ENCODE peak calls at places on chromosomes 12 and 14, in seven cellular contexts. One of them, this sample, is unnamed.

GRCh38 chr14:92247347-92247746 is 75.6 kb upstream of the SLC24A4 start:
- DNase-seq in GM20000: no peak
- DNase-seq in stomach: no peak
- DNase-seq in astrocyte: no peak
- DNase-seq in MCF 10A: no peak
- DNase-seq in ovary: no peak
- DNase-seq in progenitor cell of endocrine pancreas: no peak
- DNase-seq in this sample: no peak

GRCh38 chr14:103349982-103350381 is 15.9 kb downstream of the EIF5 start:
- DNase-seq in progenitor cell of endocrine pancreas: no peak
- DNase-seq in GM20000: no peak
- DNase-seq in stomach: no peak
- DNase-seq in astrocyte: no peak
- DNase-seq in MCF 10A: no peak
- DNase-seq in ovary: no peak
- DNase-seq in this sample: no peak

GRCh38 chr12:78928200-78929074 is 63.9 kb downstream of the SYT1 start:
- DNase-seq in GM20000: no peak
- DNase-seq in progenitor cell of endocrine pancreas: no peak
- DNase-seq in ovary: no peak
- DNase-seq in stomach: no peak
- DNase-seq in astrocyte: peak; percentile 98
- DNase-seq in MCF 10A: peak; percentile 69
- DNase-seq in this sample: no peak

GRCh38 chr14:105487449-105487985 is 831 bp downstream of the CRIP1 start:
- DNase-seq in progenitor cell of endocrine pancreas: no peak
- DNase-seq in stomach: peak; percentile 62
- DNase-seq in MCF 10A: no peak
- DNase-seq in GM20000: no peak
- DNase-seq in ovary: peak; percentile 41
- DNase-seq in astrocyte: no peak
- DNase-seq in this sample: no peak

GRCh38 chr12:1277905-1278304 is 286.9 kb downstream of the ERC1 start:
- DNase-seq in astrocyte: no peak
- DNase-seq in MCF 10A: no peak
- DNase-seq in stomach: no peak
- DNase-seq in progenitor cell of endocrine pancreas: no peak
- DNase-seq in ovary: no peak
- DNase-seq in GM20000: no peak
- DNase-seq in this sample: no peak

GRCh38 chr12:119980247-119980646 is 8.8 kb upstream of the BICDL1 start:
- DNase-seq in GM20000: no peak
- DNase-seq in MCF 10A: no peak
- DNase-seq in ovary: no peak
- DNase-seq in astrocyte: no peak
- DNase-seq in stomach: no peak
- DNase-seq in progenitor cell of endocrine pancreas: no peak
- DNase-seq in this sample: no peak

GRCh38 chr12:106205208-106206069 is 42.4 kb downstream of the CKAP4 start:
- DNase-seq in astrocyte: no peak
- DNase-seq in GM20000: no peak
- DNase-seq in stomach: no peak
- DNase-seq in ovary: no peak
- DNase-seq in MCF 10A: peak; percentile 43
- DNase-seq in progenitor cell of endocrine pancreas: no peak
- DNase-seq in this sample: no peak

GRCh38 chr12:119673634-119674033 is 5.7 kb downstream of the PRKAB1 start:
- DNase-seq in GM20000: no peak
- DNase-seq in progenitor cell of endocrine pancreas: no peak
- DNase-seq in stomach: no peak
- DNase-seq in MCF 10A: no peak
- DNase-seq in astrocyte: no peak
- DNase-seq in ovary: no peak
- DNase-seq in this sample: no peak

GRCh38 chr12:1830981-1831930 is 10.9 kb downstream of the LRTM2 start:
- DNase-seq in GM20000: peak; percentile 70
- DNase-seq in MCF 10A: peak; percentile 45
- DNase-seq in progenitor cell of endocrine pancreas: peak; percentile 97
- DNase-seq in stomach: peak; percentile 93
- DNase-seq in astrocyte: peak; percentile 37
- DNase-seq in ovary: peak; percentile 56
- DNase-seq in this sample: no peak

GRCh38 chr14:105062048-105062433 is 3.2 kb downstream of the GPR132 start:
- DNase-seq in astrocyte: no peak
- DNase-seq in GM20000: no peak
- DNase-seq in ovary: no peak
- DNase-seq in stomach: no peak
- DNase-seq in progenitor cell of endocrine pancreas: no peak
- DNase-seq in MCF 10A: no peak
- DNase-seq in this sample: no peak

GRCh38 chr12:9349888-9350885 is 142.0 kb upstream of the PZP start:
- DNase-seq in MCF 10A: peak; percentile 29
- DNase-seq in astrocyte: peak; percentile 23
- DNase-seq in progenitor cell of endocrine pancreas: no peak
- DNase-seq in ovary: no peak
- DNase-seq in GM20000: no peak
- DNase-seq in stomach: no peak
- DNase-seq in this sample: no peak

GRCh38 chr12:104746689-104747088 is 211.4 kb downstream of the SLC41A2 start:
- DNase-seq in MCF 10A: no peak
- DNase-seq in stomach: no peak
- DNase-seq in progenitor cell of endocrine pancreas: no peak
- DNase-seq in ovary: no peak
- DNase-seq in astrocyte: no peak
- DNase-seq in GM20000: no peak
- DNase-seq in this sample: no peak

GRCh38 chr12:81627336-81628189 is 131.6 kb downstream of the PPFIA2 start:
- DNase-seq in GM20000: peak; percentile 7
- DNase-seq in progenitor cell of endocrine pancreas: no peak
- DNase-seq in ovary: no peak
- DNase-seq in MCF 10A: peak; percentile 61
- DNase-seq in stomach: no peak
- DNase-seq in astrocyte: peak; percentile 38
- DNase-seq in this sample: no peak
- TF ChIP-seq CTCF in GM20000: no peak
- TF ChIP-seq CTCF in progenitor cell of endocrine pancreas: peak; percentile 82
- TF ChIP-seq CTCF in ovary: peak; percentile 11
- TF ChIP-seq CTCF in MCF 10A: peak; percentile 51
- TF ChIP-seq CTCF in stomach: peak; percentile 45
- TF ChIP-seq CTCF in astrocyte: peak; percentile 74
- TF ChIP-seq CTCF in this sample: no peak

GRCh38 chr12:52715416-52715815 is 12.1 kb upstream of the KRT77 start:
- DNase-seq in astrocyte: no peak
- DNase-seq in stomach: peak; percentile 29
- DNase-seq in GM20000: no peak
- DNase-seq in ovary: no peak
- DNase-seq in progenitor cell of endocrine pancreas: peak; percentile 41
- DNase-seq in MCF 10A: peak; percentile 21
- DNase-seq in this sample: no peak
- TF ChIP-seq CTCF in astrocyte: no peak
- TF ChIP-seq CTCF in stomach: no peak
- TF ChIP-seq CTCF in GM20000: no peak
- TF ChIP-seq CTCF in ovary: no peak
- TF ChIP-seq CTCF in progenitor cell of endocrine pancreas: peak; percentile 55
- TF ChIP-seq CTCF in MCF 10A: no peak
- TF ChIP-seq CTCF in this sample: no peak

DNA sequence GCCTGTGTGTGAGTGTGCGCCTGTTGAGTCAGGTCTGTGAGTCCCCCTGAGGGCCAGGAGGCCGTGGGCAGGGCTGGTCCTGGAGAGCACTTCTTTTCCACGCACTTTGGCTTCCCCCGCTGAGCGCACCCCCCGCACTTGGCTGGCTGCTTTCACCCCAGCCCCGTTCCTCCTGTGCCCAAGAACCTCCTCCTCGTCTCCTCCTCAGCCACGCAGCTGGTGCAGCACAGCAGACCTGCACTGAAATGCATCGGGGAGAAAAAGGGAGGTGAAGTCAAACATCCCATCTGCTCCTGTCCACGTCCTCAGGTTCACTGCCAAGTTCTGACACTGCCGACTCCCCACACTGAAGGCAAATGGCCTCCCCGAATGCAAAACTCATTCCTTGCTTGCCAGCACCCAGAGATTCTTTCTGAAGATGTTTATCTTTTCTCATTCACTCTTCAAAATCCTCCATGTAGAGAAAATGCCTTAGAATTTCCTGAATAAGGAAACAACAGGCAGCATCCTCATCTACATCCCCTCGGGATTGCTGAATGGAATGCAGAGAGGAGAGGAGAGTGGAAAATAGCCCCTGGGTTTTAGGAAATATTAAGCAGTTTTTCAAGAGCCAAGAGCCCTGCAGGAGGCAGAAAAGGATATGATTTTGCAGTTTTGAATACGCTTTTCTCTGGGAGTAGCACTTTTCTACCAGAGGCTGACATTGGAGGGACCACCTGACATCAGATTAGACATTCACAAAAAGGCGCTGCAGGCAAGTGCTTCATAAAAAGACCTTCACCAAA is 362.5 kb upstream of the SFSWAP start:
- DNase-seq in astrocyte: no peak
- DNase-seq in MCF 10A: no peak
- DNase-seq in ovary: no peak
- DNase-seq in progenitor cell of endocrine pancreas: no peak
- DNase-seq in stomach: no peak
- DNase-seq in GM20000: no peak
- DNase-seq in this sample: no peak
- TF ChIP-seq CTCF in astrocyte: no peak
- TF ChIP-seq CTCF in MCF 10A: no peak
- TF ChIP-seq CTCF in ovary: peak; percentile 23
- TF ChIP-seq CTCF in progenitor cell of endocrine pancreas: no peak
- TF ChIP-seq CTCF in stomach: no peak
- TF ChIP-seq CTCF in GM20000: no peak
- TF ChIP-seq CTCF in this sample: no peak

GRCh38 chr12:110333201-110333600 is 52.2 kb downstream of the ATP2A2 start:
- DNase-seq in astrocyte: no peak
- DNase-seq in GM20000: no peak
- DNase-seq in ovary: no peak
- DNase-seq in progenitor cell of endocrine pancreas: no peak
- DNase-seq in stomach: no peak
- DNase-seq in MCF 10A: no peak
- DNase-seq in this sample: no peak

GRCh38 chr12:110330124-110330523 is 49.1 kb downstream of the ATP2A2 start:
- DNase-seq in MCF 10A: no peak
- DNase-seq in GM20000: no peak
- DNase-seq in stomach: no peak
- DNase-seq in progenitor cell of endocrine pancreas: no peak
- DNase-seq in ovary: no peak
- DNase-seq in astrocyte: no peak
- DNase-seq in this sample: no peak

GRCh38 chr12:110329710-110330109 is 48.7 kb downstream of the ATP2A2 start:
- DNase-seq in ovary: no peak
- DNase-seq in GM20000: no peak
- DNase-seq in MCF 10A: no peak
- DNase-seq in astrocyte: no peak
- DNase-seq in stomach: no peak
- DNase-seq in progenitor cell of endocrine pancreas: no peak
- DNase-seq in this sample: no peak

GRCh38 chr12:110335481-110336045 is 54.5 kb downstream of the ATP2A2 start:
- DNase-seq in GM20000: no peak
- DNase-seq in stomach: no peak
- DNase-seq in ovary: no peak
- DNase-seq in MCF 10A: no peak
- DNase-seq in progenitor cell of endocrine pancreas: no peak
- DNase-seq in astrocyte: no peak
- DNase-seq in this sample: no peak

DNA sequence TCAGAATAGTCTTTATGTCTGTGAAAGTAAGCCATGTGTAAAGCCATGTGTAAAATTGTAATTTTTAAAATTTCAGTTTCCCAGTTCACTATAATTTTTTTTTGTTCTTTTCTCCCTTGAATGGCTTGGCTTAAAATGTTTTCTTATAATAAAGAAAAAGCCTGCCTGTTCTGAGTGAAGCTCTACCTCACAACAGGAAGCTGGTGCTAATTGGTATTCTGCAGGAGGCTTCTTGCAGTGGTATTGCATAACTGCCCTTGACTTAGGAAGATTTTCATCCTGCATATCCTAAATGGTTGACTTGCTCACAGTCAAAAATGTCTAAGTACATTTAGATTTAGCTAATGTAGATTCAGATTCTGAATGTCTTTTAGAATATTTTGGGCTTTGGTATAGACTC is 49.5 kb downstream of the ATP2A2 start:
- DNase-seq in GM20000: no peak
- DNase-seq in ovary: no peak
- DNase-seq in MCF 10A: peak; percentile 46
- DNase-seq in progenitor cell of endocrine pancreas: no peak
- DNase-seq in stomach: no peak
- DNase-seq in astrocyte: peak; percentile 39
- DNase-seq in this sample: no peak
- TF ChIP-seq CTCF in GM20000: no peak
- TF ChIP-seq CTCF in ovary: no peak
- TF ChIP-seq CTCF in MCF 10A: no peak
- TF ChIP-seq CTCF in progenitor cell of endocrine pancreas: no peak
- TF ChIP-seq CTCF in stomach: no peak
- TF ChIP-seq CTCF in astrocyte: no peak
- TF ChIP-seq CTCF in this sample: no peak

DNA sequence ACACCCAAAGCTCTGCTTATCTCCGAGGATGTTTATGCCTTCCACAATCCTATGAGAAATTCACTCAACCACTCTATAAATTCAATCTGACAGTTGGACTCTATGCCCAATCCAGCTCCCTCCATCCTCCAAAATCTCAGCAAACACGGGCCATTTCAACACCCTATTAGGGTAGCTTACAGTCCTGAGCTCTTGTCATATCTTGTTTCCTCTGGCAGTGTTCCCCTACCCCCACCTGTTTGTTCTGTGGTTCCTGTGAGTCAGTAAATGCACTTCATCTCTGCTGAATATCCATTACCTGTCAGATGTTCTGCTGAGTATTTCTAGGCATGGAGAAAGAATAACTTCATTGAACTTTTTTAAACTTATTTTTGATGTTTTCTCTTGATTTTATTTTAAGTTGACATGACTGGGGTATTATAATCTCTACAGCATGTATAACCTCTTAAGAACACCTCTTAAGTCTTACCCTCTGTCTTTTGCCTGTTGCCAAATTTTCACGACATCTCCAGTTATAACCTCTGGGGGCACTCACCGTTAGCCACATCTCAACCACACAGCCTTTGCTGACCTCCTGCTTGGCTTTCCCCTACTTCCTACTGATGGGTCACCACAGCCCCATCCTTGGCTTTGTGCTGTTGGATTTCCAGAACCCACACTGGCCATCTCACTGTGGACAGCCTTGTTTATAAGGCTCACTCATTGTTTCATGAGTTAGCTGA is 317.0 kb upstream of the TMPO start:
- DNase-seq in progenitor cell of endocrine pancreas: no peak
- DNase-seq in ovary: no peak
- DNase-seq in MCF 10A: peak; percentile 43
- DNase-seq in GM20000: no peak
- DNase-seq in stomach: no peak
- DNase-seq in astrocyte: peak; percentile 88
- DNase-seq in this sample: no peak
- TF ChIP-seq CTCF in progenitor cell of endocrine pancreas: no peak
- TF ChIP-seq CTCF in ovary: no peak
- TF ChIP-seq CTCF in MCF 10A: no peak
- TF ChIP-seq CTCF in GM20000: no peak
- TF ChIP-seq CTCF in stomach: no peak
- TF ChIP-seq CTCF in astrocyte: no peak
- TF ChIP-seq CTCF in this sample: no peak

GRCh38 chr12:75361408-75361807 is 26.9 kb downstream of the GLIPR1L1 start:
- DNase-seq in progenitor cell of endocrine pancreas: no peak
- DNase-seq in GM20000: no peak
- DNase-seq in ovary: no peak
- DNase-seq in MCF 10A: no peak
- DNase-seq in astrocyte: no peak
- DNase-seq in stomach: no peak
- DNase-seq in this sample: no peak
- TF ChIP-seq CTCF in progenitor cell of endocrine pancreas: no peak
- TF ChIP-seq CTCF in GM20000: no peak
- TF ChIP-seq CTCF in ovary: no peak
- TF ChIP-seq CTCF in MCF 10A: no peak
- TF ChIP-seq CTCF in astrocyte: no peak
- TF ChIP-seq CTCF in stomach: no peak
- TF ChIP-seq CTCF in this sample: no peak